ENCODE peak calls at places on chromosomes 4 and X, in five cellular contexts. V, Y, U, A and S are unnamed samples.

GRCh38 chrX:56564182-56564885 is 907 bp downstream of the UBQLN2 start:
- DNase-seq in Y (no peak), U (peak), A (peak), V (peak), S (no peak)

GRCh38 chr4:67746797-67747495 is 7.2 kb downstream of the GNRHR start:
- DNase-seq in V (no peak), Y (no peak), A (no peak), U (peak), S (no peak)

GRCh38 chrX:77510007-77510406 is 62.8 kb downstream of the FGF16 start:
- DNase-seq in V (no peak), U (no peak), A (no peak), Y (no peak), S (no peak)

GRCh38 chr4:45931151-45931550 is 192.7 kb downstream of the GABRG1 start:
- DNase-seq in A (no peak), V (peak), Y (no peak), U (no peak), S (no peak)

GRCh38 chr4:165972747-165973146 is 99.7 kb downstream of the TLL1 start:
- DNase-seq in Y (no peak), V (no peak), U (no peak), A (no peak), S (no peak)

GRCh38 chrX:42530027-42530426 is 247.9 kb downstream of the PPP1R2C start:
- DNase-seq in Y (no peak), U (no peak), A (no peak), V (peak), S (no peak)

GRCh38 chr4:24856586-24856985 is 56.3 kb downstream of the CCDC149 start:
- DNase-seq in U (no peak), Y (no peak), V (peak), A (no peak), S (no peak)

GRCh38 chr4:83083925-83084475 is 30.5 kb downstream of the PLAC8 start:
- DNase-seq in V (no peak), A (no peak), Y (peak), U (no peak), S (no peak)

GRCh38 chr4:92447265-92447905 is 143.6 kb downstream of the GRID2 start:
- DNase-seq in U (no peak), A (no peak), V (no peak), Y (no peak), S (no peak)

GRCh38 chrX:39335447-39336235 is 534.4 kb downstream of the MID1IP1 start:
- DNase-seq in A (no peak), V (no peak), U (no peak), Y (no peak), S (no peak)

GRCh38 chrX:15498741-15499140 is 1.9 kb upstream of the BMX start:
- DNase-seq in V (no peak), A (no peak), U (no peak), Y (no peak), S (no peak)

GRCh38 chr4:99324978-99325377 is 3.8 kb upstream of the ADH1B start:
- DNase-seq in U (peak), V (no peak), Y (no peak), A (no peak), S (no peak)

GRCh38 chr4:159770398-159770797 is 667.5 kb downstream of the RAPGEF2 start:
- DNase-seq in V (no peak), Y (no peak), U (peak), A (no peak), S (no peak)

GRCh38 chrX:13013353-13014110 is 30.9 kb downstream of the FAM9C start:
- DNase-seq in A (no peak), V (no peak), Y (no peak), U (no peak), S (no peak)

GRCh38 chr4:9898596-9899345 is 117.3 kb downstream of the DRD5 start:
- DNase-seq in Y (no peak), V (no peak), A (peak), U (peak), S (no peak)

GRCh38 chr4:185134176-185134869 is 8.7 kb upstream of the SLC25A4 start:
- DNase-seq in U (peak), Y (no peak), V (peak), A (no peak), S (peak)

GRCh38 chrX:115410731-115411435 is 121.4 kb downstream of the LUZP4 start:
- DNase-seq in A (no peak), V (no peak), U (no peak), Y (no peak), S (no peak)

GRCh38 chr4:6990661-6991060 is 52.5 kb upstream of the TADA2B start:
- DNase-seq in V (no peak), A (no peak), U (no peak), Y (no peak), S (no peak)

GRCh38 chrX:78957049-78957767 is 12.0 kb downstream of the P2RY10 start:
- DNase-seq in V (no peak), Y (no peak), U (no peak), A (no peak), S (no peak)

GRCh38 chr4:176443117-176443516 is 123.4 kb downstream of the SPCS3 start:
- DNase-seq in V (peak), U (no peak), Y (no peak), A (no peak), S (no peak)

GRCh38 chr4:69727924-69728323 is 32.5 kb downstream of the SULT1B1 start:
- DNase-seq in Y (no peak), A (no peak), V (no peak), U (no peak), S (no peak)

GRCh38 chr4:48781968-48782367 is 1.9 kb upstream of the FRYL start:
- DNase-seq in U (peak), V (no peak), A (no peak), Y (no peak), S (no peak)

GRCh38 chr4:122661661-122662160 is 40.8 kb upstream of the IL21 start:
- DNase-seq in Y (no peak), A (no peak), U (no peak), V (no peak), S (no peak)

GRCh38 chr4:131430302-131430701 is 1718.8 kb upstream of the PCDH10 start:
- DNase-seq in A (no peak), Y (no peak), U (peak), V (no peak), S (no peak)

GRCh38 chrX:9342581-9343051 is 122.2 kb upstream of the TBL1X start:
- DNase-seq in A (peak), Y (no peak), U (peak), V (no peak), S (peak)

GRCh38 chr4:8081621-8082516 is 76.7 kb downstream of the ABLIM2 start:
- DNase-seq in A (no peak), V (no peak), U (no peak), Y (no peak), S (no peak)

GRCh38 chr4:145438298-145438697 is 43.4 kb upstream of the SMAD1 start:
- DNase-seq in V (no peak), A (no peak), Y (no peak), U (no peak), S (no peak)

GRCh38 chrX:29728639-29729038 is 486.7 kb upstream of the MAGEB2 start:
- DNase-seq in V (no peak), U (no peak), A (no peak), Y (no peak), S (no peak)